ENCODE peak calls at places on chromosome 1, in ten cellular contexts. S is cardiac fibroblast, Q is left cardiac atrium, W is activated gamma-delta T cell treated with Interleukin-2 at 50 U/mL for 16 hours, C is Calu3, F is left ventricle myocardium inferior, A is NCI-H524 treated with DMSO at 0.1 percent for 48 hours, V is iPS DF 19.7, R is fibroblast of the conjunctiva, G is A172. K is an unnamed sample.

GRCh38 chr1:234680331-234680904 is 70.4 kb upstream of the IRF2BP2 start:
- DNase-seq in S (no peak), F (no peak), W (no peak), A (no peak), R (no peak), V (no peak), C (no peak), Q (no peak), G (no peak), K (no peak)

GRCh38 chr1:202063093-202063492 is 52.7 kb downstream of the ELF3 start:
- DNase-seq in S (peak; percentile 29), Q (no peak), V (no peak), C (no peak), R (no peak), A (no peak), G (peak; percentile 63), F (no peak), W (no peak), K (no peak)

GRCh38 chr1:87182611-87183010 is 146.1 kb upstream of the LMO4 start:
- DNase-seq in S (no peak), G (no peak), A (no peak), F (no peak), V (no peak), Q (no peak), R (no peak), C (no peak), W (no peak), K (no peak)

GRCh38 chr1:179228783-179229213 is 679 bp downstream of the ABL2 start:
- DNase-seq in A (peak; percentile 15), V (no peak), G (peak; percentile 39), F (peak; percentile 40), W (peak; percentile 6), R (no peak), Q (peak; percentile 55), C (peak; percentile 61), S (no peak), K (no peak)

GRCh38 chr1:39615086-39615662 is 24.3 kb downstream of the HEYL start:
- DNase-seq in W (no peak), R (no peak), A (no peak), V (no peak), G (no peak), F (no peak), Q (no peak), C (no peak), S (no peak), K (no peak)

GRCh38 chr1:156584813-156585212 is 5.3 kb downstream of the TTC24 start:
- DNase-seq in V (peak; percentile 61), A (no peak), W (no peak), C (peak; percentile 55), R (no peak), F (no peak), Q (no peak), S (no peak), G (no peak), K (no peak)

GRCh38 chr1:44314401-44314800 is 40.7 kb downstream of the ERI3 start:
- DNase-seq in V (no peak), G (no peak), S (no peak), W (no peak), Q (no peak), F (no peak), C (no peak), R (no peak), A (no peak), K (no peak)

GRCh38 chr1:202860744-202861419 is 28.1 kb downstream of the RABIF start:
- DNase-seq in A (no peak), F (peak; percentile 21), C (peak; percentile 85), G (peak; percentile 59), Q (peak; percentile 38), W (peak; percentile 17), S (peak; percentile 24), V (peak; percentile 85), R (no peak), K (peak; percentile 95)

GRCh38 chr1:204032642-204033235 is 40.2 kb upstream of the SOX13 start:
- DNase-seq in R (no peak), Q (no peak), V (no peak), F (no peak), A (peak; percentile 12), G (peak; percentile 47), C (no peak), W (no peak), S (peak; percentile 8), K (no peak)

GRCh38 chr1:72366473-72366872 is 84.1 kb upstream of the NEGR1 start:
- DNase-seq in G (peak; percentile 16), F (no peak), C (peak; percentile 57), R (peak; percentile 2), V (no peak), Q (no peak), A (no peak), W (no peak), S (peak; percentile 78), K (no peak)

GRCh38 chr1:188237573-188238353 is 1409.0 kb downstream of the PLA2G4A start:
- DNase-seq in S (peak; percentile 69), A (no peak), C (peak; percentile 7), W (no peak), G (peak; percentile 66), V (no peak), R (no peak), Q (no peak), F (no peak), K (no peak)

GRCh38 chr1:218459878-218460277 is 114.7 kb downstream of the TGFB2 start:
- DNase-seq in A (no peak), C (peak; percentile 45), Q (no peak), G (peak; percentile 99), V (peak; percentile 87), S (peak; percentile 95), W (no peak), F (no peak), R (peak; percentile 79), K (no peak)

GRCh38 chr1:220243947-220244346 is 28.3 kb downstream of the RAB3GAP2 start:
- DNase-seq in R (no peak), A (no peak), W (no peak), G (no peak), S (no peak), F (no peak), V (no peak), Q (no peak), C (no peak), K (no peak)

GRCh38 chr1:233240839-233241682 is 54.5 kb downstream of the PCNX2 start:
- DNase-seq in A (no peak), Q (peak; percentile 60), C (peak; percentile 54), W (peak; percentile 8), S (peak; percentile 62), R (peak; percentile 14), V (no peak), F (peak; percentile 53), G (peak; percentile 21), K (no peak)

GRCh38 chr1:20279507-20279906 is 11.2 kb upstream of the VWA5B1 start:
- DNase-seq in W (no peak), R (no peak), S (peak; percentile 63), V (no peak), C (peak; percentile 12), F (no peak), Q (no peak), G (peak; percentile 79), A (no peak), K (no peak)